ENCODE peak calls at places on chromosomes 3 and 15, in eight cellular contexts. E is brain microvascular endothelial cell; A is CD8-positive, alpha-beta T cell; J is Ammon's horn; L is T-cell; M is NCI-H524 treated with DMSO at 0.1 percent for 48 hours; H is iris pigment epithelial cell; K is hepatocyte. I is an unnamed sample.

GRCh38 chr3:24793896-24794295 is 299.2 kb upstream of the THRB start:
- DNase-seq in E (no peak), A (no peak), J (no peak), L (no peak), M (no peak), H (no peak), K (no peak), I (no peak)

GRCh38 chr15:70863450-70864218 is 9.7 kb upstream of the LARP6 start:
- DNase-seq in E (peak), A (no peak), J (peak), L (no peak), M (no peak), H (peak), K (peak), I (peak)

GRCh38 chr3:189908646-189909045 is 212.1 kb downstream of the P3H2 start:
- DNase-seq in E (peak), A (no peak), J (no peak), L (no peak), M (no peak), H (peak), K (no peak), I (peak)

GRCh38 chr15:62753518-62754221 is 288.9 kb upstream of the TPM1 start:
- DNase-seq in E (no peak), A (no peak), J (no peak), L (no peak), M (no peak), H (no peak), K (no peak), I (no peak)

GRCh38 chr3:107945406-107945805 is 145.4 kb downstream of the CD47 start:
- DNase-seq in E (no peak), A (no peak), J (no peak), L (no peak), M (no peak), H (no peak), K (no peak), I (no peak)

GRCh38 chr15:43085921-43086320 is 19.9 kb downstream of the UBR1 start:
- DNase-seq in E (no peak), A (no peak), J (no peak), L (no peak), M (no peak), H (no peak), K (no peak), I (no peak)

GRCh38 chr15:74127954-74128784 is 2.2 kb upstream of the ISLR2 start:
- DNase-seq in E (no peak), A (no peak), J (no peak), L (no peak), M (no peak), H (peak), K (peak), I (peak)

GRCh38 chr3:142288032-142288638 is 62.8 kb upstream of the GK5 start:
- DNase-seq in E (no peak), A (no peak), J (no peak), L (no peak), M (no peak), H (no peak), K (no peak), I (peak)

GRCh38 chr3:42503957-42504333 is 1.5 kb downstream of the VIPR1 start:
- DNase-seq in E (no peak), A (peak), J (no peak), L (no peak), M (no peak), H (no peak), K (no peak), I (no peak)

GRCh38 chr3:71089271-71089670 is 494.3 kb downstream of the FOXP1 start:
- DNase-seq in E (no peak), A (no peak), J (no peak), L (no peak), M (no peak), H (no peak), K (no peak), I (no peak)

GRCh38 chr3:67526246-67526645 is 128.2 kb downstream of the SUCLG2 start:
- DNase-seq in E (peak), A (no peak), J (no peak), L (no peak), M (peak), H (peak), K (no peak), I (peak)

GRCh38 chr3:14411166-14411526 is 8.7 kb downstream of the SLC6A6 start:
- DNase-seq in E (no peak), A (no peak), J (no peak), L (no peak), M (no peak), H (no peak), K (no peak), I (no peak)

GRCh38 chr15:40111888-40112287 is 3.2 kb upstream of the BMF start:
- DNase-seq in E (no peak), A (no peak), J (no peak), L (no peak), M (no peak), H (no peak), K (no peak), I (no peak)

GRCh38 chr3:191987951-191988350 is 527.0 kb downstream of the PYDC2 start:
- DNase-seq in E (no peak), A (no peak), J (no peak), L (no peak), M (no peak), H (no peak), K (no peak), I (peak)

GRCh38 chr3:184874709-184875644 is 63.0 kb downstream of the VPS8 start:
- DNase-seq in E (peak), A (no peak), J (peak), L (no peak), M (no peak), H (peak), K (peak), I (peak)

GRCh38 chr3:126509565-126510322 is 7.8 kb downstream of the UROC1 start:
- DNase-seq in E (no peak), A (no peak), J (no peak), L (no peak), M (no peak), H (no peak), K (no peak), I (no peak)

GRCh38 chr15:85455851-85456250 is 75.4 kb downstream of the AKAP13 start:
- DNase-seq in E (no peak), A (no peak), J (no peak), L (no peak), M (no peak), H (no peak), K (no peak), I (no peak)

GRCh38 chr3:30704931-30705890 is 98.8 kb downstream of the TGFBR2 start:
- DNase-seq in E (no peak), A (no peak), J (no peak), L (no peak), M (no peak), H (no peak), K (no peak), I (no peak)

GRCh38 chr15:53158995-53159394 is 368.9 kb upstream of the ONECUT1 start:
- DNase-seq in E (no peak), A (no peak), J (no peak), L (no peak), M (no peak), H (no peak), K (no peak), I (no peak)

GRCh38 chr15:51687565-51687964 is 6.3 kb downstream of the SCG3 start:
- DNase-seq in E (no peak), A (no peak), J (no peak), L (no peak), M (no peak), H (no peak), K (no peak), I (no peak)

GRCh38 chr15:63601026-63601726 is 4.0 kb downstream of the FBXL22 start:
- DNase-seq in E (peak), A (peak), J (no peak), L (peak), M (no peak), H (peak), K (peak), I (peak)

GRCh38 chr3:113054552-113054951 is 63.8 kb downstream of the GTPBP8 start:
- DNase-seq in E (peak), A (no peak), J (no peak), L (no peak), M (no peak), H (peak), K (no peak), I (no peak)

GRCh38 chr3:98483626-98484025 is 13.9 kb upstream of the OR5K2 start:
- DNase-seq in E (no peak), A (no peak), J (no peak), L (no peak), M (no peak), H (no peak), K (no peak), I (no peak)

GRCh38 chr15:78212546-78213424 is 21.6 kb downstream of the ACSBG1 start:
- DNase-seq in E (peak), A (no peak), J (peak), L (no peak), M (no peak), H (peak), K (peak), I (peak)

GRCh38 chr3:16484216-16484615 is 29.3 kb downstream of the RFTN1 start:
- DNase-seq in E (peak), A (no peak), J (no peak), L (no peak), M (no peak), H (peak), K (peak), I (peak)

GRCh38 chr3:196712514-196713413 is 587 bp downstream of the PIGX start:
- DNase-seq in E (peak), A (no peak), J (peak), L (peak), M (peak), H (peak), K (peak), I (no peak)

GRCh38 chr15:36643551-36643950 is 64.1 kb downstream of the CDIN1 start:
- DNase-seq in E (peak), A (no peak), J (no peak), L (no peak), M (no peak), H (peak), K (no peak), I (peak)

GRCh38 chr3:106068386-106068785 is 199.6 kb upstream of the CBLB start:
- DNase-seq in E (no peak), A (no peak), J (no peak), L (no peak), M (no peak), H (no peak), K (no peak), I (no peak)

GRCh38 chr15:52331490-52332240 is 36.1 kb upstream of the MYO5C start:
- DNase-seq in E (peak), A (peak), J (peak), L (peak), M (peak), H (peak), K (peak), I (peak)

GRCh38 chr3:14520149-14520548 is 20.0 kb downstream of the GRIP2 start:
- DNase-seq in E (no peak), A (no peak), J (no peak), L (no peak), M (no peak), H (no peak), K (no peak), I (no peak)

GRCh38 chr15:77032052-77032646 is 37.2 kb downstream of the PSTPIP1 start:
- DNase-seq in E (no peak), A (peak), J (no peak), L (no peak), M (no peak), H (no peak), K (no peak), I (no peak)

GRCh38 chr15:42511010-42511396 is 15.6 kb downstream of the SNAP23 start:
- DNase-seq in E (peak), A (no peak), J (no peak), L (no peak), M (no peak), H (peak), K (peak), I (peak)

GRCh38 chr15:68483165-68483564 is 51.2 kb upstream of the ITGA11 start:
- DNase-seq in E (no peak), A (no peak), J (no peak), L (no peak), M (no peak), H (no peak), K (no peak), I (no peak)

I was measured in ELR.